ENCODE peak calls at places on chromosome 21, in ten cellular contexts. M, Z, F, H, G, Y, O, Q, C and B are unnamed samples.

GRCh38 chr21:25717491-25718139 is 17.1 kb downstream of the ATP5PF start:
- DNase-seq in Q (no peak), H (no peak), F (no peak), Z (peak; percentile 39), O (peak; percentile 3), M (no peak), C (no peak), G (no peak), Y (peak; percentile 14), B (no peak)

GRCh38 chr21:26495283-26495849 is 77.7 kb downstream of the CYYR1 start:
- DNase-seq in F (no peak), Z (no peak), O (no peak), G (no peak), H (no peak), Y (no peak), C (no peak), M (no peak), Q (no peak), B (no peak)

GRCh38 chr21:23452384-23453083 is 2154.7 kb downstream of the MRPL39 start:
- DNase-seq in O (no peak), M (no peak), C (no peak), F (no peak), Y (peak; percentile 39), G (no peak), Z (peak; percentile 83), Q (no peak), H (no peak), B (no peak)

GRCh38 chr21:15062566-15062965 is 2.2 kb downstream of the NRIP1 start:
- DNase-seq in G (no peak), M (no peak), Y (no peak), C (no peak), Q (no peak), F (no peak), H (no peak), O (no peak), Z (no peak), B (no peak)

GRCh38 chr21:29196021-29196663 is 65.7 kb downstream of the MAP3K7CL start:
- DNase-seq in Z (peak; percentile 33), C (peak; percentile 32), Y (peak; percentile 70), G (peak; percentile 73), O (peak; percentile 92), Q (peak; percentile 70), F (peak; percentile 53), H (no peak), M (no peak), B (peak; percentile 82)

GRCh38 chr21:44991538-44992483 is 52.0 kb downstream of the SLX9 start:
- DNase-seq in F (no peak), O (no peak), Y (no peak), Q (no peak), H (peak; percentile 63), G (no peak), Z (no peak), C (no peak), M (peak; percentile 55), B (peak; percentile 36)

GRCh38 chr21:26843912-26844257 is 1.3 kb downstream of the ADAMTS1 start:
- DNase-seq in Q (no peak), F (no peak), G (no peak), C (no peak), O (peak; percentile 85), Y (peak; percentile 39), M (no peak), H (no peak), Z (peak; percentile 30), B (no peak)

GRCh38 chr21:20551939-20552338 is 446.3 kb upstream of the NCAM2 start:
- DNase-seq in G (no peak), Z (no peak), O (no peak), M (no peak), Q (no peak), Y (peak; percentile 8), C (no peak), H (no peak), F (no peak), B (no peak)

GRCh38 chr21:45020629-45021427 is 53.6 kb upstream of the ADARB1 start:
- DNase-seq in Y (no peak), H (peak; percentile 58), F (no peak), Z (no peak), O (no peak), M (peak; percentile 46), C (no peak), Q (peak; percentile 9), G (no peak), B (peak; percentile 34)

DNA sequence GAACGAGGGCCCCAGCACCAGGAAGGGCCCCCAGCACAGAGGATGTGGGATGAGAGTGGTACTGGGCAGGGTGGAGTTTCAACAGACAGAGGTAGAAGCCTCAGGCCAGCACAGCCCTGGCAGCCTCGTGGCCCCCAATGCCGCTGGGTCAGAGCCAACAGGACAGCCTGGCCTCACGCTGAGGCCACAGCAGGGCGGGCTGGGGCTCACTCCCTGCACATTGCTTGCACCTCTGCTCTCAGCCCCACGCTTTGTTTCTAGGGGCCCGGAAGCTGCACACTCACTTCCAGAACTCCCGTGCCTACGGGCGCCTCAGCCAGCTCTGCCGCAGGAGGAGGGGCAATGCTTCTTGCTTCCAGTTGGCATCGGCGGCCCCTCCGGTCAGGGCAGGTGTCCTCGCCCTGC is 72.9 kb downstream of the SIK1 start:
- DNase-seq in M (no peak), C (no peak), F (no peak), H (no peak), O (no peak), Z (no peak), Y (no peak), Q (no peak), G (no peak), B (no peak)
- H3K4me3 ChIP-seq in M (no peak overlapping the region), C (no peak overlapping the region), F (no peak overlapping the region), H (no peak overlapping the region), O (no peak overlapping the region), Z (no peak overlapping the region), Y (no peak overlapping the region), Q (no peak overlapping the region), G (no peak overlapping the region), B (no peak overlapping the region)

DNA sequence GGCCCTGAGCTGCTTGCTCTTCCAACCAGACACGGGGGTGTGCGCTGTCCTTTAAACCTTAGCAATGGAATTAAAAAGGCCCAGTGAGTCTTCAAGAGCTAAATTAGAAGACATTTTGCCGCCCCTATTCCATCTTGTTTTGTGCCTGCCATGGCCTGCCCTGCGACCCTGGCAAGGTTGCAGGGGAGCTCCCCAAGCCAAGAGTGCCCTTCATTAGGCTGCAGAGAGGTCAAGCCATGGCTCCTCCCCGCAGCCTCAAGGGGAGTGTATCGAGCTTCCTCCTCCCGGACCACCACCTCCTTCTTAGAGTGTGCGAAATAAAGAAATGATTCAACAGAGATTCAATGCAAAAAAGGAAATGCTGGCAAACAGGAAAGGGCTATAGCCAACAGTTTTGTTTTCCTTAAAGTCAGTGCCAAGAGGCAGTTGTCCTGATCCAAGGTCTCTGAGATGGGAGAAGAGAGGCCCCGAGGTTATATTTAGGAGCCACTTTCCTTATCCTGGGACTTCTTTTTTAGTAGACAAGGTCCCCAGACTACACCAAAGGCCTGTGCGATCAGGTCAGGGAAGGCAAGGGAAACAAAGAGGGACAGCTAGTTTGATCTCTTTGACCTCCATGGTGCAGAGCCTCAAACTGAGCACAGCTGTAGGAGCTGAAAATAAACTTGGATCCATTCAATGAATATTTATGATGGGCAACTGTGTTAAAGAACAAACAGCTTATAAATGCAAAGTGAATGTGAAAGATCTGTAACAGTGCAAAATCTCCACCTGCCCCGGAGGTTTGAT is 256.4 kb downstream of the DYRK1A start:
- DNase-seq in F (no peak), Y (no peak), O (no peak), M (no peak), C (no peak), Q (no peak), Z (no peak), H (no peak), G (no peak), B (no peak)
- H3K36me3 ChIP-seq in F (no peaks in the 10 kb centered on the region), Y (no peaks in the 10 kb centered on the region), O (no peaks in the 10 kb centered on the region), M (no peaks in the 10 kb centered on the region), C (no peaks in the 10 kb centered on the region), Q (no peaks in the 10 kb centered on the region), Z (no peaks in the 10 kb centered on the region), H (no peaks in the 10 kb centered on the region), G (no peaks in the 10 kb centered on the region), B (no peaks in the 10 kb centered on the region)

GRCh38 chr21:33924766-33925100 is 9.1 kb upstream of the ATP5PO start:
- DNase-seq in F (no peak), Q (no peak), G (no peak), Y (no peak), O (no peak), C (no peak), H (no peak), Z (no peak), M (no peak), B (no peak)

DNA sequence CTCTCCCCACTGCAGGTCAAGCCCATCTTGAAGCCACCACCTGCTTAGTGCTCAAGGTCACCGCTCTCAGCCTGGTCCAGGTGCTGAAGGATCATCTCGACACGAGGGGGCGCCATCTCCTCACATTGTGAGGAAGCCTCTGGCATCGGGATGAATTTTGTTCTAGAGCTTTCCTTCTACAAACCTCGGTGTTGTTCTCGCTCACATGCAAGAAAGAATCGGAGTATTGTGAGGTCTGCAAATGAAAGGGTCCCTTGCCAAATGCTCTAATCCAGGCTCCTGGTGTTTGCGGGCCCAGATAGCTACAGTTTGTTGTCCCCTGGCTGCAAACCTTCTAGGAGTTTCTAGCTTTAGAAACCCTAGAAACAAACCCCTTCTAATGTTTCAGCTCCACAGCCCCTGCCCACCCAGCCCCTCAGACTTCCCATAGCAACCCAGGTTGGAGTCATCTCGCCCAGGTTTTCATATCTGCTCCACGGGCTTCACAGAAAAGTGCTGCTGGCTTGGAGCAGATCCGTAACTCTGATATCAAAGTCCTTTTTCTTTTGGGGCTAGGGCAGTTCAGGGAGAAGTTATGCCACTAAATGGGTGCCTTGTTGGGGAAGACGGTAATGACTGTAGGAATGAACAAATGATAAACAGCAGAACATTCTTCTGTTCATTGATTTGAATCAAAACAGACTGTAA is 8.6 kb upstream of the ATP5PO start:
- DNase-seq in F (peak; percentile 94), G (peak; percentile 88), Q (peak; percentile 90), H (peak; percentile 96), M (peak; percentile 89), C (peak; percentile 69), Z (peak; percentile 97), O (peak; percentile 44), Y (peak; percentile 94), B (peak; percentile 97)
- H3K4me3 ChIP-seq in F (no peak overlapping the region), G (no peak overlapping the region), Q (peak overlapping the region; percentile 13), H (no peak overlapping the region), M (peak overlapping the region; percentile 15), C (no peak overlapping the region), Z (no peak overlapping the region), O (no peak overlapping the region), Y (no peak overlapping the region), B (no peak overlapping the region)

GRCh38 chr21:36403713-36404112 is 18.5 kb downstream of the CHAF1B start:
- DNase-seq in C (no peak), Z (no peak), F (no peak), O (no peak), M (no peak), Y (no peak), G (no peak), Q (no peak), H (no peak), B (no peak)

GRCh38 chr21:36396971-36397370 is 11.8 kb downstream of the CHAF1B start:
- DNase-seq in Z (no peak), O (no peak), H (no peak), C (no peak), Q (no peak), Y (no peak), M (no peak), G (no peak), F (no peak), B (no peak)

GRCh38 chr21:36402339-36402738 is 17.1 kb downstream of the CHAF1B start:
- DNase-seq in Y (no peak), C (no peak), Q (no peak), F (no peak), M (no peak), G (no peak), Z (no peak), O (no peak), H (no peak), B (no peak)

GRCh38 chr21:36397606-36398005 is 12.4 kb downstream of the CHAF1B start:
- DNase-seq in Z (no peak), O (no peak), M (no peak), F (no peak), G (no peak), Q (no peak), H (no peak), Y (no peak), C (no peak), B (no peak)

GRCh38 chr21:36400719-36401118 is 15.5 kb downstream of the CHAF1B start:
- DNase-seq in Z (no peak), F (no peak), C (no peak), Y (no peak), Q (no peak), H (no peak), M (no peak), O (no peak), G (no peak), B (no peak)
- H3K36me3 ChIP-seq in Z (peaks cover 3% of the 10 kb centered on the region), F (no peaks in the 10 kb centered on the region), C (no peaks in the 10 kb centered on the region), Y (no peaks in the 10 kb centered on the region), Q (no peaks in the 10 kb centered on the region), H (no peaks in the 10 kb centered on the region), M (no peaks in the 10 kb centered on the region), O (peaks cover 15% of the 10 kb centered on the region), G (peaks cover 6% of the 10 kb centered on the region), B (no peaks in the 10 kb centered on the region)